ENCODE peak calls at places on chromosomes 12 and 14, in six cellular contexts. S is PC-3, R is mammary epithelial cell, A is fibroblast of lung, T is Karpas-422, Y is A549. Q is an unnamed sample.
A peak's percentile ranks its signal among the peaks of the same experiment; 100 is the strongest.

GRCh38 chr14:64465856-64466554 is 706 bp downstream of the AKAP5 start:
- DNase-seq in R (no peak), A (peak; percentile 73), Y (peak; percentile 58), T (no peak), S (peak; percentile 50), Q (peak; percentile 88)

GRCh38 chr14:45251912-45252311 is 1.1 kb downstream of the MIS18BP1 start:
- DNase-seq in Y (no peak), R (peak; percentile 21), S (peak; percentile 39), A (peak; percentile 13), T (peak; percentile 92), Q (peak; percentile 32)

GRCh38 chr12:4106617-4107016 is 166.9 kb upstream of the CCND2 start:
- DNase-seq in Y (no peak), R (no peak), A (no peak), T (no peak), S (no peak), Q (no peak)

GRCh38 chr12:58310368-58310767 is 369.0 kb downstream of the ATP23 start:
- DNase-seq in T (no peak), S (peak; percentile 72), Y (peak; percentile 28), R (peak; percentile 39), A (peak; percentile 80), Q (no peak)

GRCh38 chr14:64878775-64879634 is 702 bp downstream of the SPTB start:
- DNase-seq in T (no peak), S (no peak), R (no peak), Y (peak; percentile 14), A (no peak), Q (peak; percentile 41)

GRCh38 chr12:28313631-28314030 is 123.4 kb downstream of the CCDC91 start:
- DNase-seq in R (peak; percentile 7), A (peak; percentile 65), T (no peak), S (peak; percentile 32), Y (no peak), Q (peak; percentile 1)

GRCh38 chr12:115430636-115431035 is 746.7 kb upstream of the TBX3 start:
- DNase-seq in Y (no peak), S (no peak), A (no peak), T (no peak), R (no peak), Q (no peak)

GRCh38 chr12:114700392-114701103 is 16.6 kb upstream of the TBX3 start:
- DNase-seq in R (no peak), Y (no peak), A (no peak), T (no peak), S (no peak), Q (peak; percentile 66)

GRCh38 chr12:54759751-54760150 is 94.6 kb upstream of the MUCL1 start:
- DNase-seq in Y (no peak), T (peak; percentile 77), S (peak; percentile 73), R (peak; percentile 52), A (no peak), Q (peak; percentile 52)

GRCh38 chr12:26460361-26460760 is 265.0 kb downstream of the SSPN start:
- DNase-seq in A (no peak), S (no peak), Y (no peak), T (no peak), R (no peak), Q (no peak)

GRCh38 chr14:106879241-106879640 is 1352.9 kb downstream of the TMEM121 start:
- DNase-seq in T (peak; percentile 90), R (peak; percentile 48), S (peak; percentile 35), A (no peak), Y (peak; percentile 23), Q (peak; percentile 55)

GRCh38 chr12:92272301-92272964 is 126.8 kb upstream of the BTG1 start:
- DNase-seq in R (peak; percentile 61), A (no peak), Y (no peak), T (no peak), S (no peak), Q (no peak)

GRCh38 chr12:4421590-4422031 is 24.0 kb downstream of the FGF6 start:
- DNase-seq in Y (peak; percentile 57), T (peak; percentile 82), A (peak; percentile 7), S (peak; percentile 62), R (peak; percentile 17), Q (peak; percentile 88)

GRCh38 chr14:68106456-68106855 is 286.9 kb downstream of the RAD51B start:
- DNase-seq in R (no peak), A (no peak), S (no peak), Y (no peak), T (no peak), Q (no peak)

GRCh38 chr12:64992641-64993040 is 128.5 kb downstream of the WIF1 start:
- DNase-seq in S (no peak), R (no peak), Y (no peak), T (peak; percentile 15), A (no peak), Q (no peak)

GRCh38 chr12:4292266-4293063 is 18.9 kb downstream of the CCND2 start:
- DNase-seq in Y (no peak), S (no peak), A (no peak), T (no peak), R (no peak), Q (no peak)

GRCh38 chr14:91980157-91980556 is 32.7 kb upstream of the FBLN5 start:
- DNase-seq in S (peak; percentile 90), A (peak; percentile 97), T (no peak), Y (peak; percentile 84), R (peak; percentile 93), Q (peak; percentile 88)

GRCh38 chr12:118850244-118850825 is 131.0 kb upstream of the SRRM4 start:
- DNase-seq in S (peak; percentile 46), A (no peak), Y (peak; percentile 5), R (no peak), T (peak; percentile 70), Q (no peak)

GRCh38 chr14:61188936-61189808 is 92.0 kb downstream of the TMEM30B start:
- DNase-seq in Y (peak; percentile 87), A (peak; percentile 74), R (no peak), S (peak; percentile 84), T (peak; percentile 85), Q (peak; percentile 96)

GRCh38 chr14:97353102-97353501 is 555.9 kb downstream of the VRK1 start:
- DNase-seq in A (no peak), T (no peak), Y (no peak), R (no peak), S (no peak), Q (no peak)

GRCh38 chr14:103518416-103519042 is 4.1 kb downstream of the CKB start:
- DNase-seq in T (peak; percentile 84), R (peak; percentile 30), Y (peak; percentile 93), A (no peak), S (peak; percentile 71), Q (peak; percentile 98)

GRCh38 chr14:103520657-103521437 is 1.8 kb downstream of the CKB start:
- DNase-seq in Y (peak; percentile 81), T (peak; percentile 94), R (peak; percentile 46), A (peak; percentile 47), S (peak; percentile 82), Q (peak; percentile 96)

GRCh38 chr14:103520269-103520656 is 2.4 kb downstream of the CKB start:
- DNase-seq in Y (no peak), A (no peak), S (no peak), R (no peak), T (peak; percentile 81), Q (no peak)

GRCh38 chr14:103519043-103519836 is 3.4 kb downstream of the CKB start:
- DNase-seq in Y (no peak), S (no peak), A (peak; percentile 44), T (peak; percentile 62), R (no peak), Q (peak; percentile 95)

GRCh38 chr14:103519837-103520212 is 2.8 kb downstream of the CKB start:
- DNase-seq in Y (no peak), T (no peak), S (no peak), A (no peak), R (no peak), Q (peak; percentile 92)
- H3K9me3 ChIP-seq in Y (no peaks in the 10 kb centered on the region), T (no peaks in the 10 kb centered on the region), S (no peaks in the 10 kb centered on the region), A (no peaks in the 10 kb centered on the region), R (peaks cover 3% of the 10 kb centered on the region), Q (no peaks in the 10 kb centered on the region)

GRCh38 chr12:22740656-22741350 is 115.8 kb downstream of the ETNK1 start:
- DNase-seq in Y (no peak), S (no peak), T (no peak), A (peak; percentile 32), R (peak; percentile 62), Q (no peak)
- H3K4me2 ChIP-seq in Y (no peak overlapping the region), S (no peak overlapping the region), T (no peak overlapping the region), A (no peak overlapping the region), R (no peak overlapping the region), Q (no peak overlapping the region)

DNA sequence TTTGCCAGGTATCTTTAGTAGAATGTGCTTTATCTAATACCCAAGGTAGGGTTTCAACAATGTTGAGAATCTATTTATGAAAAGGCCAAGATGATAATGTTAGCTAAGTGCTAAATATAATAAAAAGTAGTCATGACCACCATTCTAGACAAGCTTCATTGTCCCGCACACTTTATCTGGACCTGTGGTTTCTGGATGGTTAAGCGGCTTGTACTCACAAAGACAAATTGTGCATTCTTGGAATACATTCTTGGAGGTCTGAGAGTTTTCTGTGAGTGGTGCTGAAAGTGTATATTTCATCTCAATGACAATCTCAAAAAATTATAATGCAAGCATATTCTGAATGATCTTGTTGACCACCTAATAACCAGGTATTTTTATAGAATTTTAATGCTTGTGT is 646.9 kb downstream of the DIO2 start:
- DNase-seq in S (no peak), R (no peak), T (no peak), A (peak; percentile 92), Y (no peak), Q (no peak)
- H3K9me3 ChIP-seq in S (no peaks in the 10 kb centered on the region), R (no peaks in the 10 kb centered on the region), T (no peaks in the 10 kb centered on the region), A (no peaks in the 10 kb centered on the region), Y (no peaks in the 10 kb centered on the region), Q (no peaks in the 10 kb centered on the region)

GRCh38 chr14:94483071-94483451 is 7.1 kb upstream of the SERPINA9 start:
- DNase-seq in A (no peak), Y (no peak), S (no peak), R (no peak), T (peak; percentile 91), Q (no peak)

GRCh38 chr14:94484476-94484875 is 8.5 kb upstream of the SERPINA9 start:
- DNase-seq in A (no peak), R (no peak), S (no peak), T (peak; percentile 69), Y (no peak), Q (no peak)

GRCh38 chr14:94480809-94481208 is 4.8 kb upstream of the SERPINA9 start:
- DNase-seq in A (peak; percentile 24), S (no peak), T (no peak), R (no peak), Y (no peak), Q (no peak)

GRCh38 chr14:94483729-94484275 is 7.8 kb upstream of the SERPINA9 start:
- DNase-seq in T (no peak), Y (no peak), A (peak; percentile 64), S (no peak), R (peak; percentile 83), Q (peak; percentile 86)

GRCh38 chr14:94481468-94482131 is 5.6 kb upstream of the SERPINA9 start:
- DNase-seq in Y (no peak), T (peak; percentile 75), R (peak; percentile 76), S (no peak), A (peak; percentile 79), Q (no peak)
- H3K4me2 ChIP-seq in Y (no peak overlapping the region), T (peak overlapping the region; percentile 64), R (peak overlapping the region; percentile 15), S (no peak overlapping the region), A (no peak overlapping the region), Q (peak overlapping the region; percentile 53)

Q was measured in osteoblast.